ENCODE peak calls at places on chromosome 12, in five cellular contexts. U, B, Q, X and F are unnamed samples.

GRCh38 chr12:104354167-104354867 is 50.8 kb downstream of the EID3 start:
- DNase-seq in X (no peak), Q (no peak), U (peak; percentile 46), B (no peak), F (no peak)

GRCh38 chr12:127803545-127803944 is 463.4 kb upstream of the TMEM132C start:
- DNase-seq in U (no peak), Q (peak; percentile 46), B (no peak), X (no peak), F (no peak)

GRCh38 chr12:52036587-52037171 is 14.6 kb upstream of the NR4A1 start:
- DNase-seq in X (peak; percentile 84), Q (peak; percentile 78), B (peak; percentile 73), U (peak; percentile 59), F (no peak)

GRCh38 chr12:48201516-48201915 is 1.6 kb downstream of the OR10AD1 start:
- DNase-seq in Q (no peak), U (no peak), X (no peak), B (no peak), F (no peak)

GRCh38 chr12:124715121-124715990 is 147.9 kb upstream of the NCOR2 start:
- DNase-seq in X (no peak), Q (peak; percentile 31), B (no peak), U (peak; percentile 82), F (no peak)

GRCh38 chr12:62898568-62898967 is 36.4 kb downstream of the PPM1H start:
- DNase-seq in Q (no peak), X (no peak), U (peak; percentile 84), B (no peak), F (no peak)

GRCh38 chr12:6957151-6957701 is 6.1 kb downstream of the PTPN6 start:
- DNase-seq in Q (no peak), X (no peak), B (no peak), U (no peak), F (no peak)

GRCh38 chr12:76551482-76551888 is 8.1 kb downstream of the OSBPL8 start:
- DNase-seq in X (no peak), Q (no peak), U (no peak), B (no peak), F (no peak)

DNA sequence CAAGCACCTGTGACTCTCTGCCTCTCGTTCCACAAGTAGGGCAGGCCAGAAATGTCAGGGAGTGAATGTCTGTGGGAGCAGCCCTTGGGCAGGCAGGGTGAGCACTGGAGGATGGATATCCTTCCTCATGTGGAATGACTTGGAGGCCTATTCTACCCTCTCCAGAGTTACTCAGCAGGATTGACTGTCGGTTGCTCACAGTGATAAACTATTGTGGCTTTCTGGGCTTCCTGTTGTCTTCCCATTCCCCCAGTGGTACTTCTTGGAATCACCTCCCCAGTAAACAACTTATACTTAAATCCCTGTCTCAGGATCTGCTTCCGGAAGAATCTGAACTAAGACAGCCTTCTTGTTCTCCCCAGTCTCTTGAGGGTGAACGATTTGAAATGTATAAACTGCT is 79.6 kb upstream of the MANSC4 start:
- DNase-seq in X (no peak), B (no peak), U (no peak), Q (no peak), F (no peak)
- TF ChIP-seq CTCF in X (no peak), B (no peak), U (no peak), Q (no peak), F (no peak)

GRCh38 chr12:106586535-106586802 is 3.7 kb downstream of the RFX4 start:
- DNase-seq in B (no peak), X (no peak), U (no peak), Q (no peak), F (no peak)

GRCh38 chr12:106588771-106589170 is 6.0 kb downstream of the RFX4 start:
- DNase-seq in U (no peak), Q (no peak), X (no peak), B (no peak), F (no peak)

GRCh38 chr12:106585862-106586534 is 3.2 kb downstream of the RFX4 start:
- DNase-seq in B (no peak), X (no peak), Q (no peak), U (no peak), F (no peak)

GRCh38 chr12:106585237-106585834 is 2.5 kb downstream of the RFX4 start:
- DNase-seq in Q (no peak), X (no peak), U (no peak), B (no peak), F (no peak)

GRCh38 chr12:106586803-106587684 is 4.2 kb downstream of the RFX4 start:
- DNase-seq in B (no peak), U (no peak), Q (no peak), X (no peak), F (no peak)
- H3K4me3 ChIP-seq in B (no peak overlapping the region), U (no peak overlapping the region), Q (no peak overlapping the region), X (no peak overlapping the region), F (no peak overlapping the region)

DNA sequence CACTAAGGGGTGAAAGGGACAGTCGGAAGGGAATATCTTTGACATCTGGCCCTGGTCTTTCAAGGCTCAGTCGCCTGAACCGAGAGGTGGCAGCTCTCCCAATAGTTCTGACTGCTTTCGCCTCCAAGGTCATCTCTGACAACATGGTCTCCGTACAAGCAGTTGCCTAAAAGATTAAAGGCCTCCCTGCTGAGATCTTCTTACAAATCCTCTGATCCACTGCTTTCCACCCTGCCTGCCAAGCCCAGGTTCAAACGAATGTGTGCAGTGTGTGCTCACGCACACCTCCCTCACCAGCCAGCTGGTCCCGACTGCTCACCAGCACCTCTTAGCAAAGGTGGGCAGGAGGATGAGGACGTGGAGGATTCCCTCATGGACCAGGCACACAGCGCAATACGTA is 10.4 kb downstream of the B4GALNT3 start:
- DNase-seq in X (no peak), Q (no peak), U (no peak), B (no peak), F (no peak)
- TF ChIP-seq CTCF in X (no peak), Q (no peak), U (no peak), B (no peak), F (no peak)

DNA sequence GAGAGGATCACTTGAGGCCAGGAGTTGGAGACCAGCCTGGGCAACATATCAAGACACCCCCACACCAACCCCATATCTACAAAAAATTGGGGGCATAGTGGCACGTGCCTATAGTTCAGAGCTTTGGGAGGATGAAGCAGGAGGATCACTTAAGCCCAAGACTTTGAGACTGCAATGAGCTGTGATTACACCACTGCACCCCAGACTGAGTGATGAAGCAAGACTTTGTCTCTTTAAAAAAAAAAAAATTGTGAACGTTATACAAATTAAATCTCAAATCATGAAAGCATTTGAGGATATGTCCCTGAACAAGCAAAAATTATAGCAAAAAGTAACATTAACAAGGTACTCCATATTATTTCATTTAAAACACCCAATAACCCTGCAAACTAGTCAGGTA is 2.9 kb downstream of the LRP6 start:
- DNase-seq in X (no peak), U (no peak), Q (no peak), B (no peak), F (no peak)
- H3K4me3 ChIP-seq in X (no peak overlapping the region), U (peak overlapping the region; percentile 77), Q (no peak overlapping the region), B (no peak overlapping the region), F (no peak overlapping the region)

GRCh38 chr12:56221233-56221756 is 427 bp downstream of the RNF41 start:
- DNase-seq in B (peak; percentile 48), X (no peak), U (no peak), Q (peak; percentile 92), F (no peak)

GRCh38 chr12:56223571-56224101 is 506 bp upstream of the NABP2 start:
- DNase-seq in Q (no peak), X (no peak), B (no peak), U (no peak), F (no peak)

GRCh38 chr12:56224102-56224701 is at the start of gene NABP2:
- DNase-seq in Q (peak; percentile 97), X (peak; percentile 98), U (peak; percentile 92), B (peak; percentile 98), F (peak; percentile 75)

GRCh38 chr12:56221757-56222530 is at the start of gene RNF41:
- DNase-seq in U (peak; percentile 91), B (peak; percentile 97), Q (peak; percentile 98), X (peak; percentile 95), F (peak; percentile 68)

GRCh38 chr12:56222531-56222895 is 791 bp upstream of the RNF41 start:
- DNase-seq in B (no peak), U (no peak), X (no peak), Q (no peak), F (no peak)
- TF ChIP-seq CTCF in B (no peak), U (no peak), X (no peak), Q (no peak), F (no peak)